ENCODE peak calls at places on chromosome 12, in four cellular contexts. X is NCI-H1417 treated with DMSO at 0.1 percent for 48 hours, V is M059J, C is HTR-8/SVneo. S is an unnamed sample.

GRCh38 chr12:643478-644292 is 19.6 kb downstream of the NINJ2 start:
- DNase-seq in X (no peak), V (no peak), C (no peak), S (no peak)

GRCh38 chr12:69511870-69512269 is 41.7 kb downstream of the FRS2 start:
- DNase-seq in V (no peak), C (no peak), X (no peak), S (no peak)

GRCh38 chr12:67456281-67456918 is 187.2 kb downstream of the CAND1 start:
- DNase-seq in C (no peak), X (no peak), V (peak), S (no peak)

GRCh38 chr12:52826611-52827498 is 7.3 kb downstream of the KRT79 start:
- DNase-seq in X (no peak), C (no peak), V (peak), S (no peak)

GRCh38 chr12:96233941-96234461 is 39.8 kb downstream of the ELK3 start:
- DNase-seq in V (peak), C (no peak), X (no peak), S (no peak)

GRCh38 chr12:111178194-111179081 is 190.5 kb downstream of the PHETA1 start:
- DNase-seq in C (no peak), V (no peak), X (no peak), S (no peak)

GRCh38 chr12:105409881-105410471 is 79.5 kb downstream of the C12orf75 start:
- DNase-seq in X (peak), V (peak), C (peak), S (peak)

GRCh38 chr12:106205208-106206069 is 42.4 kb downstream of the CKAP4 start:
- DNase-seq in V (peak), X (no peak), C (peak), S (no peak)

GRCh38 chr12:60693019-60693626 is 1097.3 kb downstream of the SLC16A7 start:
- DNase-seq in V (peak), C (no peak), X (no peak), S (no peak)

GRCh38 chr12:54750-55535 is 11.6 kb upstream of the IQSEC3 start:
- DNase-seq in C (no peak), X (no peak), V (no peak), S (no peak)

GRCh38 chr12:18250313-18250916 is 10.9 kb upstream of the PIK3C2G start:
- DNase-seq in C (peak), V (peak), X (peak), S (peak)

S was measured in NCI-H1930.